ENCODE peak calls at places on chromosomes 4 and X, in seven cellular contexts. G, E, M, N, D, I and K are unnamed samples.

GRCh38 chr4:13541720-13542576 is 2.4 kb downstream of the NKX3-2 start:
- DNase-seq in M (no peak), E (peak), I (no peak), N (no peak), D (no peak), G (no peak), K (no peak)

GRCh38 chrX:134715930-134716619 is 57.8 kb upstream of the PLAC1 start:
- DNase-seq in N (no peak), M (no peak), G (no peak), D (no peak), E (no peak), I (no peak), K (no peak)

GRCh38 chr4:112645541-112646329 is 8.8 kb downstream of the LARP7 start:
- DNase-seq in I (no peak), N (no peak), E (no peak), D (no peak), G (no peak), M (no peak), K (no peak)

GRCh38 chr4:108466936-108467902 is 153.2 kb upstream of the RPL34 start:
- DNase-seq in G (peak), N (no peak), E (no peak), M (no peak), D (peak), I (no peak), K (no peak)

GRCh38 chrX:9995855-9996339 is 28.7 kb downstream of the CLDN34 start:
- DNase-seq in D (peak), G (peak), M (peak), E (peak), N (peak), I (peak), K (peak)

GRCh38 chr4:161336016-161336415 is 827.8 kb downstream of the FSTL5 start:
- DNase-seq in E (no peak), G (no peak), N (no peak), I (no peak), M (no peak), D (no peak), K (no peak)

GRCh38 chrX:39936886-39937770 is 160.6 kb downstream of the BCOR start:
- DNase-seq in I (no peak), M (no peak), G (no peak), E (no peak), D (no peak), N (no peak), K (no peak)

GRCh38 chr4:106601519-106601918 is 232.9 kb upstream of the GIMD1 start:
- DNase-seq in E (no peak), D (no peak), I (no peak), N (no peak), M (no peak), G (no peak), K (no peak)

GRCh38 chrX:81174286-81174685 is 27.4 kb downstream of the HMGN5 start:
- DNase-seq in E (no peak), M (no peak), N (no peak), D (peak), G (no peak), I (no peak), K (no peak)

GRCh38 chrX:118724775-118725174 is 2.6 kb upstream of the IL13RA1 start:
- DNase-seq in M (no peak), E (no peak), N (no peak), I (no peak), G (no peak), D (peak), K (no peak)
- H3K27ac ChIP-seq in M (no peak), E (peak), N (peak), I (no peak), G (no peak), D (no peak), K (no peak)

DNA sequence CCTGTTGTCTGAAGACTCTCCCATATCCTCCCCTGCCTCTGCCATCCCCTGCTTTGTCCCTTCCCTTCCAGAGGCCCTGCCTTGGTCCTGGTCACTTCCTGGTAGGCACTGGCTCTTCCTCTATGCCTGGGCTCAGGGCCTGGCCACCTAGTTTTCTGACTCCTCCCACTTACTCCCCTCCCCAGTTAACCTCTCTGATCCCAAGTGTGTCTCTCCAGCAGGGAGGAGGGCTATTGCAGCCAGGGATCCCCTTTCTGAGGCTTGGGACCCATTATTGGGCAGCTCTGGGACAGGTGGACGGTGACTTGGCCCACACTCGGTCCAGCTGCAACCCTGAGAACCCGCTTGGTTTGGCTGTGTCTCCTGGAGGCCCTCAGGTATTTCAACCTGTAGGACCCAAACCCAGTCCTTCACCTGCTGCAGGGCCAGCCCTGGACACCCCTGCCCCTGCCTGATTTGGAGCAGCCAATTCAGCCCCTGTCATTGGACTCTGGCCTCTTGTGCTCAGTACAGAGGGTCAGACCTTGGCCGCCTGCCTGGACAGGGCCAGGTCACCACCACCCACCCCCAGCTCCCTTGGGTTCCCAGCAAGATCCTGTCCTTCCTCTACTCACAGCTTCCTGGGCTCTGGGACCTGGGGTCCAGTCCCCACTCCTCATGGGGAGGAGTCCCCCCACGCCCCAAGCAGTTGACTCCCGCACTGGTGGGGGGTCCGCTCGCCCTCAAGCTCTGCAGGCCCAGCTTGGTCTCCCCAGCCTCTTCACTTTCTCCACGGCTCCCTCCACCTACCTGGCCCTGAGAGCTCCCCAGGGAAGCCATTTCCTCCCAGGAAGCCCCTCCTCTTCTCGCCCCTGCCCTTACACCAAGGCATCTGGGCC is 1.1 kb upstream of the SH3BP2 start:
- DNase-seq in M (peak), N (peak), I (no peak), G (no peak), D (no peak), E (peak), K (no peak)
- H3K27ac ChIP-seq in M (peak), N (peak), I (peak), G (no peak), D (no peak), E (peak), K (no peak)

GRCh38 chrX:2626750-2627149 is 64.3 kb upstream of the CD99 start:
- DNase-seq in G (peak), M (no peak), N (no peak), D (no peak), I (no peak), E (no peak), K (no peak)

GRCh38 chrX:2628751-2629315 is 62.3 kb upstream of the CD99 start:
- DNase-seq in D (no peak), I (peak), M (no peak), N (no peak), E (no peak), G (peak), K (no peak)

GRCh38 chrX:2627272-2627867 is 63.7 kb upstream of the CD99 start:
- DNase-seq in N (no peak), D (peak), I (peak), M (no peak), E (no peak), G (peak), K (no peak)

GRCh38 chrX:2631743-2632532 is 59.2 kb upstream of the CD99 start:
- DNase-seq in I (peak), E (no peak), N (no peak), G (no peak), D (no peak), M (no peak), K (no peak)

GRCh38 chrX:2629316-2630168 is 61.6 kb upstream of the CD99 start:
- DNase-seq in I (peak), N (no peak), M (no peak), E (no peak), G (peak), D (no peak), K (no peak)
- H3K27ac ChIP-seq in I (peak), N (no peak), M (no peak), E (no peak), G (peak), D (no peak), K (no peak)

GRCh38 chr4:59238212-59238611 is 1961.9 kb upstream of the ADGRL3 start:
- DNase-seq in N (no peak), M (no peak), G (no peak), I (no peak), E (no peak), D (no peak), K (no peak)

GRCh38 chr4:59243038-59243437 is 1957.1 kb upstream of the ADGRL3 start:
- DNase-seq in I (no peak), D (no peak), E (no peak), G (no peak), N (no peak), M (no peak), K (no peak)

DNA sequence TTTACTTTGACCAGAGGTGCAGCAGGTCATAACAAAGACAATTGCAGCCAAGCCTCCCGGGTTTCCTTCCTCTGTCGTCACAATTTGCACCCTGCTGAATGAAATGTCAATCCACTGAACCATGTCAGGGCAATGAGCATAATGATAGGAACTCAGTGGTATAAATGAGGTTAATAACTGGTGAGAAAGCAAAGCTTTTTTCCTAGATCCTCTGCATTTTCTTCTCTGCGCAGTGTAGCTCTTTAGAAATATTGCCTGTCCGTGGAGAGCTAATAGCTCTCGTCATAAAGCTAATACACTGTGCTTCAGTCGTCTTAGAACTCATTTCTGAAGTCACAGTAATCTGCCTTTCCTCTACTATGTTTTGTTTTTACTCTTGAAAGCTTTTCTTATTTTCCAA is 1960.1 kb upstream of the ADGRL3 start:
- DNase-seq in E (no peak), G (no peak), D (no peak), I (no peak), M (no peak), N (no peak), K (no peak)
- H3K27ac ChIP-seq in E (no peak), G (no peak), D (no peak), I (no peak), M (no peak), N (no peak), K (no peak)

GRCh38 chr4:168917150-168917779 is 92.8 kb downstream of the CBR4 start:
- DNase-seq in N (no peak), G (no peak), D (peak), E (no peak), M (no peak), I (no peak), K (no peak)
- H3K27ac ChIP-seq in N (no peak), G (no peak), D (no peak), E (peak), M (no peak), I (no peak), K (no peak)